ENCODE peak calls at places on chromosome 3, in seven cellular contexts. S is A172, H is Calu3, P is NCI-H1092, F is heart left ventricle, U is coronary artery, V is nucleus accumbens. J is an unnamed sample.

GRCh38 chr3:134471521-134472193 is 14.1 kb downstream of the ANAPC13 start:
- DNase-seq in S (peak; percentile 93), H (peak; percentile 51), P (no peak), F (no peak), U (no peak), V (no peak), J (no peak)

GRCh38 chr3:119643094-119643493 is 17.3 kb downstream of the POPDC2 start:
- DNase-seq in S (no peak), H (no peak), P (no peak), F (no peak), U (no peak), V (no peak), J (no peak)

GRCh38 chr3:18223591-18224338 is 201.4 kb downstream of the SATB1 start:
- DNase-seq in S (no peak), H (no peak), P (no peak), F (no peak), U (no peak), V (no peak), J (no peak)

GRCh38 chr3:51340989-51341636 is 44.0 kb upstream of the MANF start:
- DNase-seq in S (no peak), H (peak; percentile 24), P (no peak), F (no peak), U (no peak), V (no peak), J (no peak)

GRCh38 chr3:127604035-127604434 is 5.8 kb downstream of the MCM2 start:
- DNase-seq in S (no peak), H (no peak), P (no peak), F (no peak), U (no peak), V (no peak), J (no peak)

GRCh38 chr3:44762170-44762677 is 630 bp downstream of the KIF15 start:
- DNase-seq in S (no peak), H (no peak), P (no peak), F (no peak), U (no peak), V (no peak), J (no peak)

GRCh38 chr3:194133661-194134230 is 2.2 kb upstream of the HES1 start:
- DNase-seq in S (peak; percentile 47), H (peak; percentile 70), P (peak; percentile 34), F (peak; percentile 80), U (peak; percentile 86), V (no peak), J (peak; percentile 37)

GRCh38 chr3:160403028-160403545 is 3.6 kb downstream of the SMC4 start:
- DNase-seq in S (peak; percentile 14), H (no peak), P (no peak), F (no peak), U (no peak), V (no peak), J (peak; percentile 3)

GRCh38 chr3:146818301-146818700 is 213.2 kb upstream of the PLSCR5 start:
- DNase-seq in S (no peak), H (no peak), P (no peak), F (no peak), U (no peak), V (no peak), J (no peak)

GRCh38 chr3:15753056-15753710 is 44.6 kb downstream of the ANKRD28 start:
- DNase-seq in S (no peak), H (no peak), P (no peak), F (no peak), U (no peak), V (no peak), J (peak; percentile 29)

GRCh38 chr3:37375184-37376120 is 201.1 kb upstream of the LRRFIP2 start:
- DNase-seq in S (no peak), H (no peak), P (no peak), F (no peak), U (no peak), V (no peak), J (peak; percentile 11)

GRCh38 chr3:187290561-187290960 is 976 bp downstream of the MASP1 start:
- DNase-seq in S (no peak), H (no peak), P (no peak), F (no peak), U (no peak), V (no peak), J (no peak)

GRCh38 chr3:46882377-46883015 is 5.0 kb downstream of the PTH1R start:
- DNase-seq in S (no peak), H (no peak), P (no peak), F (no peak), U (no peak), V (no peak), J (no peak)

GRCh38 chr3:78978037-78978436 is 789.8 kb downstream of the ROBO1 start:
- DNase-seq in S (no peak), H (no peak), P (no peak), F (no peak), U (no peak), V (no peak), J (no peak)

GRCh38 chr3:99474776-99475175 is 163.6 kb upstream of the COL8A1 start:
- DNase-seq in S (no peak), H (no peak), P (no peak), F (no peak), U (no peak), V (no peak), J (no peak)

GRCh38 chr3:151034303-151034702 is 51.2 kb upstream of the MED12L start:
- DNase-seq in S (no peak), H (no peak), P (no peak), F (no peak), U (no peak), V (no peak), J (no peak)

GRCh38 chr3:157030712-157031111 is 129.2 kb downstream of the CCNL1 start:
- DNase-seq in S (no peak), H (no peak), P (no peak), F (no peak), U (no peak), V (no peak), J (no peak)

GRCh38 chr3:18425641-18426403 is 683 bp upstream of the SATB1 start:
- DNase-seq in S (no peak), H (peak; percentile 40), P (peak; percentile 59), F (peak; percentile 60), U (peak; percentile 72), V (no peak), J (peak; percentile 51)

GRCh38 chr3:63900459-63900858 is 11.7 kb downstream of the SCAANT1 start:
- DNase-seq in S (no peak), H (no peak), P (peak; percentile 0), F (no peak), U (no peak), V (no peak), J (no peak)

GRCh38 chr3:9248232-9249191 is 934 bp downstream of the SRGAP3 start:
- DNase-seq in S (no peak), H (no peak), P (peak; percentile 4), F (no peak), U (peak; percentile 26), V (no peak), J (peak; percentile 27)

GRCh38 chr3:197482001-197482400 is 73.8 kb downstream of the BDH1 start:
- DNase-seq in S (peak; percentile 50), H (no peak), P (no peak), F (no peak), U (no peak), V (no peak), J (no peak)

GRCh38 chr3:167102071-167102470 is 278.0 kb downstream of the ZBBX start:
- DNase-seq in S (no peak), H (peak; percentile 27), P (no peak), F (no peak), U (no peak), V (no peak), J (no peak)

GRCh38 chr3:122265937-122266336 is 59.1 kb upstream of the CSTA start:
- DNase-seq in S (no peak), H (no peak), P (no peak), F (no peak), U (no peak), V (no peak), J (no peak)

GRCh38 chr3:52453496-52454234 is at the start of gene TNNC1:
- DNase-seq in S (no peak), H (peak; percentile 41), P (no peak), F (peak; percentile 80), U (no peak), V (no peak), J (no peak)

GRCh38 chr3:193590088-193590856 is 2.7 kb upstream of the OPA1 start:
- DNase-seq in S (peak; percentile 95), H (peak; percentile 82), P (no peak), F (no peak), U (no peak), V (no peak), J (peak; percentile 26)

GRCh38 chr3:34106879-34107278 is 308.4 kb downstream of the PDCD6IP start:
- DNase-seq in S (peak; percentile 22), H (peak; percentile 55), P (peak; percentile 8), F (no peak), U (no peak), V (no peak), J (peak; percentile 52)

GRCh38 chr3:4859788-4860187 is 119.4 kb upstream of the BHLHE40 start:
- DNase-seq in S (no peak), H (no peak), P (no peak), F (no peak), U (no peak), V (no peak), J (no peak)

GRCh38 chr3:9098716-9099675 is 135.7 kb upstream of the RAD18 start:
- DNase-seq in S (no peak), H (no peak), P (no peak), F (no peak), U (no peak), V (peak; percentile 38), J (peak; percentile 4)

GRCh38 chr3:41265011-41265545 is 65.8 kb downstream of the CTNNB1 start:
- DNase-seq in S (peak; percentile 76), H (peak; percentile 17), P (no peak), F (no peak), U (no peak), V (no peak), J (no peak)

GRCh38 chr3:110234831-110235230 is 836.8 kb upstream of the NECTIN3 start:
- DNase-seq in S (no peak), H (no peak), P (no peak), F (no peak), U (no peak), V (no peak), J (no peak)

GRCh38 chr3:194245975-194246561 is 105.1 kb downstream of the CPN2 start:
- DNase-seq in S (no peak), H (no peak), P (no peak), F (no peak), U (no peak), V (no peak), J (no peak)

GRCh38 chr3:44326035-44326434 is 12.5 kb upstream of the TCAIM start:
- DNase-seq in S (peak; percentile 25), H (no peak), P (no peak), F (no peak), U (no peak), V (no peak), J (no peak)

GRCh38 chr3:158058775-158059174 is 47.4 kb downstream of the SHOX2 start:
- DNase-seq in S (no peak), H (peak; percentile 34), P (peak; percentile 2), F (no peak), U (no peak), V (no peak), J (peak; percentile 6)

J was measured in small intestine.